ENCODE peak calls at places on chromosomes 11 and 22, in nine cellular contexts. K is non-pigmented ciliary epithelial cell, N is fibroblast of the aortic adventitia, D is kidney tubule cell, V is HTR-8/SVneo, Y is cardiac muscle cell, Q is GM12892, R is MV-4-11, B is progenitor cell of endocrine pancreas. H is an unnamed sample.

GRCh38 chr11:32829680-32830412 is at the start of gene PRRG4:
- DNase-seq in K (no peak), N (no peak), D (peak), V (peak), Y (peak), Q (peak), R (peak), B (peak), H (no peak)

GRCh38 chr11:130769782-130770565 is 146.3 kb downstream of the SNX19 start:
- DNase-seq in K (no peak), N (no peak), D (no peak), V (no peak), Y (no peak), Q (no peak), R (no peak), B (no peak), H (no peak)

GRCh38 chr11:19087658-19088057 is 27.1 kb upstream of the MRGPRX2 start:
- DNase-seq in K (no peak), N (peak), D (peak), V (no peak), Y (no peak), Q (no peak), R (no peak), B (no peak), H (no peak)

GRCh38 chr11:23577296-23577695 is 717.0 kb upstream of the CCDC179 start:
- DNase-seq in K (no peak), N (no peak), D (no peak), V (no peak), Y (no peak), Q (no peak), R (no peak), B (no peak), H (no peak)

GRCh38 chr11:71329165-71329510 is 76.8 kb upstream of the SHANK2 start:
- DNase-seq in K (no peak), N (no peak), D (no peak), V (no peak), Y (no peak), Q (no peak), R (no peak), B (no peak), H (no peak)

GRCh38 chr11:61028135-61028729 is 56.8 kb downstream of the CD6 start:
- DNase-seq in K (no peak), N (no peak), D (peak), V (no peak), Y (no peak), Q (no peak), R (no peak), B (no peak), H (no peak)

GRCh38 chr11:88455974-88456373 is 118.4 kb upstream of the CTSC start:
- DNase-seq in K (no peak), N (no peak), D (no peak), V (no peak), Y (no peak), Q (no peak), R (no peak), B (no peak), H (no peak)

GRCh38 chr11:63937713-63938480 is 905 bp upstream of the NAA40 start:
- DNase-seq in K (no peak), N (no peak), D (no peak), V (peak), Y (no peak), Q (no peak), R (no peak), B (no peak), H (no peak)

GRCh38 chr11:64570341-64570740 is 20.7 kb upstream of the SLC22A12 start:
- DNase-seq in K (no peak), N (no peak), D (no peak), V (no peak), Y (no peak), Q (no peak), R (no peak), B (no peak), H (no peak)

GRCh38 chr11:17391493-17392355 is 3.3 kb upstream of the KCNJ11 start:
- DNase-seq in K (no peak), N (no peak), D (no peak), V (no peak), Y (no peak), Q (no peak), R (no peak), B (no peak), H (no peak)

GRCh38 chr11:81987829-81988472 is 745.7 kb downstream of the FAM181B start:
- DNase-seq in K (peak), N (peak), D (peak), V (no peak), Y (no peak), Q (no peak), R (peak), B (no peak), H (no peak)

GRCh38 chr22:37564111-37564711 is 3.9 kb downstream of the CDC42EP1 start:
- DNase-seq in K (no peak), N (peak), D (no peak), V (no peak), Y (no peak), Q (no peak), R (no peak), B (no peak), H (no peak)

GRCh38 chr11:86116386-86116726 is 47.5 kb upstream of the PICALM start:
- DNase-seq in K (peak), N (peak), D (peak), V (peak), Y (no peak), Q (peak), R (no peak), B (no peak), H (peak)

GRCh38 chr11:15484398-15484797 is 369.7 kb downstream of the INSC start:
- DNase-seq in K (no peak), N (no peak), D (no peak), V (no peak), Y (no peak), Q (no peak), R (peak), B (no peak), H (no peak)

GRCh38 chr22:19723165-19723989 is at the start of gene GP1BB:
- DNase-seq in K (no peak), N (no peak), D (peak), V (no peak), Y (peak), Q (no peak), R (peak), B (no peak), H (no peak)

GRCh38 chr22:47066616-47066905 is 304.1 kb downstream of the TBC1D22A start:
- DNase-seq in K (no peak), N (no peak), D (no peak), V (no peak), Y (no peak), Q (no peak), R (no peak), B (no peak), H (no peak)

GRCh38 chr22:32044913-32045312 is 1.9 kb downstream of the SLC5A1 start:
- DNase-seq in K (no peak), N (peak), D (no peak), V (no peak), Y (no peak), Q (no peak), R (peak), B (no peak), H (no peak)

GRCh38 chr11:85948884-85949283 is 93.7 kb downstream of the CCDC83 start:
- DNase-seq in K (no peak), N (no peak), D (peak), V (no peak), Y (no peak), Q (no peak), R (no peak), B (no peak), H (no peak)

GRCh38 chr11:29282088-29282487 is 734.7 kb downstream of the KCNA4 start:
- DNase-seq in K (peak), N (peak), D (peak), V (peak), Y (no peak), Q (no peak), R (peak), B (no peak), H (peak)

GRCh38 chr11:111353776-111354600 is 25.1 kb downstream of the POU2AF1 start:
- DNase-seq in K (no peak), N (no peak), D (no peak), V (no peak), Y (no peak), Q (no peak), R (no peak), B (no peak), H (no peak)

GRCh38 chr11:65021509-65021908 is 5.7 kb upstream of the SNX15 start:
- DNase-seq in K (no peak), N (no peak), D (no peak), V (no peak), Y (no peak), Q (no peak), R (no peak), B (no peak), H (no peak)

GRCh38 chr22:24486501-24486921 is 8.6 kb upstream of the UPB1 start:
- DNase-seq in K (peak), N (peak), D (peak), V (no peak), Y (no peak), Q (no peak), R (peak), B (no peak), H (no peak)

GRCh38 chr11:1574256-1575242 is 2.5 kb upstream of the DUSP8 start:
- DNase-seq in K (no peak), N (peak), D (peak), V (peak), Y (peak), Q (peak), R (peak), B (peak), H (no peak)

GRCh38 chr11:17786824-17787525 is 52.4 kb downstream of the KCNC1 start:
- DNase-seq in K (peak), N (peak), D (peak), V (peak), Y (no peak), Q (no peak), R (no peak), B (no peak), H (peak)

GRCh38 chr11:66388746-66389386 is 17.3 kb upstream of the SLC29A2 start:
- DNase-seq in K (no peak), N (peak), D (peak), V (peak), Y (peak), Q (no peak), R (peak), B (no peak), H (peak)

GRCh38 chr22:36327922-36328551 is 59.7 kb downstream of the MYH9 start:
- DNase-seq in K (no peak), N (peak), D (peak), V (no peak), Y (peak), Q (no peak), R (no peak), B (no peak), H (peak)

GRCh38 chr22:29719894-29720645 is at the start of gene CABP7:
- DNase-seq in K (no peak), N (no peak), D (no peak), V (no peak), Y (peak), Q (no peak), R (no peak), B (no peak), H (no peak)

GRCh38 chr11:96465537-96465936 is 75.7 kb downstream of the JRKL start:
- DNase-seq in K (no peak), N (no peak), D (no peak), V (no peak), Y (peak), Q (no peak), R (no peak), B (no peak), H (no peak)

GRCh38 chr11:29231991-29232390 is 784.8 kb downstream of the KCNA4 start:
- DNase-seq in K (no peak), N (peak), D (no peak), V (no peak), Y (no peak), Q (no peak), R (no peak), B (no peak), H (peak)

GRCh38 chr11:8930456-8931175 is 2.1 kb downstream of the C11orf16 start:
- DNase-seq in K (no peak), N (no peak), D (no peak), V (no peak), Y (no peak), Q (no peak), R (peak), B (no peak), H (no peak)